ENCODE peak calls at places on chromosomes 16 and 17, in ten cellular contexts. A is glutamatergic neuron, N is progenitor cell of endocrine pancreas, U is testis, I is OCI-LY7, V is upper lobe of right lung, G is NB4, P is GM12864, Q is left ventricle myocardium inferior, K is K562. C is an unnamed sample.

GRCh38 chr17:6232768-6233130 is 162.6 kb downstream of the WSCD1 start:
- DNase-seq in U (no peak), Q (no peak), K (no peak), N (no peak), P (no peak), G (no peak), V (no peak), A (no peak), I (no peak), C (no peak)

GRCh38 chr17:49977463-49978389 is 8.7 kb downstream of the DLX4 start:
- DNase-seq in N (no peak), V (no peak), P (no peak), K (no peak), I (no peak), U (no peak), Q (no peak), G (no peak), A (no peak), C (no peak)

GRCh38 chr16:85936761-85937343 is 37.9 kb downstream of the IRF8 start:
- DNase-seq in G (no peak), A (no peak), N (no peak), U (no peak), I (no peak), P (no peak), K (no peak), Q (no peak), V (no peak), C (no peak)

GRCh38 chr16:86865866-86866675 is 287.7 kb downstream of the FOXL1 start:
- DNase-seq in Q (peak), U (no peak), N (no peak), V (peak), I (no peak), K (no peak), P (no peak), G (no peak), A (no peak), C (no peak)

GRCh38 chr16:424623-425081 is 797 bp upstream of the RAB11FIP3 start:
- DNase-seq in A (no peak), P (no peak), G (peak), I (no peak), K (peak), Q (peak), V (no peak), U (peak), N (no peak), C (no peak)

GRCh38 chr17:6456914-6457687 is 12.8 kb downstream of the PIMREG start:
- DNase-seq in K (peak), G (no peak), U (no peak), P (no peak), N (no peak), Q (peak), V (peak), A (no peak), I (no peak), C (no peak)

GRCh38 chr17:17167356-17167755 is 38.8 kb downstream of the PLD6 start:
- DNase-seq in N (no peak), V (no peak), A (no peak), P (no peak), Q (no peak), I (no peak), G (no peak), U (no peak), K (no peak), C (no peak)

GRCh38 chr17:15456972-15457722 is 10.3 kb downstream of the CDRT4 start:
- DNase-seq in G (no peak), P (no peak), I (no peak), N (no peak), U (peak), V (no peak), K (no peak), Q (peak), A (no peak), C (no peak)

GRCh38 chr16:29649560-29650494 is 13.2 kb upstream of the SPN start:
- DNase-seq in K (no peak), V (no peak), P (no peak), I (no peak), Q (no peak), A (no peak), N (no peak), U (no peak), G (peak), C (no peak)

GRCh38 chr16:54547052-54547451 is 260.5 kb upstream of the IRX3 start:
- DNase-seq in I (no peak), V (no peak), A (no peak), G (no peak), Q (no peak), U (no peak), P (no peak), K (no peak), N (no peak), C (no peak)

DNA sequence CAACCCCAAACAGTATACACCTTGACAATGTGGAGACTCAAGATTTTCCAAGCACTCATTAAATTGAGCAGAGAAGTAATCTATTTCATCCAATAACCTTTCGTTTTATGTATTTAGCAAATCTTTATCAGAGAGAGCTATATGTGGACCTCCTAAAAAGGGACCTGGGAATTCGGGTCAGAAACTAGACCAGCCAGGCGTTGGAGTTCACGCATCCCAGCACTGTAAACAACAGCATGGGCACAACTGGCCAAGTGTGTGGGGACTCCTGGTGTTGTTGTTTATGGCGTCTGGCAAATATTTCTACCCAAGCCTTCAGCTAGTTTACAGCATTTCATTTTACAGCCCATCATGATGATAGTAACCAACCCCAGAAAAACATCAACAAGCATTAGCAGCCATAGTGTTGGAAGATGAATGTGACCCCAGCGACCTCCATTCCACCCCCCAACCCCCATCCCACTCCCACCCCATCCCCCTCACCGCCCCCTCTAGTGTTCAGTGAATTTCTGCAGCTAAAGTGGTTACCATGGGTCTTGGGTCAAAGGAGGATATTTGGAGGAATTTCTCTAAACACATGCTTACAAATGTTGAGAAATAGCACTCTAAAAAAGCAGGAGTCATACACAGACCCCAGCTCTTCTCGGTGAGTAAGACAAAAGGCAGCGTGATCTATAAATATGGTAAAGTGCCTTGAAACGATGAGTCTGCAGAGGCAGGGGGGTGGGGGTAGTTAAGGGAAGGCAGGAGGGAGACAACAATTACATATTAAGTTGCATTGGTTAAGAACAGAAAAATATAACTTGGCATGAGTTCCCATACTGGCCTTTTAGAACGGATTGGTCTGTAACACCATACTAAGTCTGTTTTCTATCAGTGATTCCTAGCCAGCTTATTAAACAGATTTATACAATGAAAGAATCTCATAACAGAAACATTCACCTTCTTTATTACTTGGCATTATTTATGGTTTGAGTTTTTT is 91.4 kb upstream of the TBX2 start:
- DNase-seq in Q (no peak), K (no peak), V (no peak), A (no peak), G (no peak), I (no peak), N (no peak), P (no peak), U (no peak), C (no peak)
- TF ChIP-seq CTCF in Q (no peak), K (no peak), V (no peak), A (no peak), G (no peak), I (no peak), N (no peak), P (no peak), U (no peak), C (no peak)

GRCh38 chr16:6341993-6342392 is 990.7 kb upstream of the RBFOX1 start:
- DNase-seq in K (no peak), U (no peak), V (no peak), I (no peak), N (no peak), G (no peak), Q (no peak), A (no peak), P (no peak), C (no peak)

GRCh38 chr16:6343157-6343556 is 989.5 kb upstream of the RBFOX1 start:
- DNase-seq in A (no peak), G (no peak), V (no peak), I (no peak), K (no peak), P (no peak), U (no peak), N (no peak), Q (no peak), C (no peak)

GRCh38 chr16:6349725-6350124 is 982.9 kb upstream of the RBFOX1 start:
- DNase-seq in N (no peak), K (no peak), Q (no peak), A (no peak), G (no peak), V (no peak), I (no peak), U (no peak), P (no peak), C (no peak)

DNA sequence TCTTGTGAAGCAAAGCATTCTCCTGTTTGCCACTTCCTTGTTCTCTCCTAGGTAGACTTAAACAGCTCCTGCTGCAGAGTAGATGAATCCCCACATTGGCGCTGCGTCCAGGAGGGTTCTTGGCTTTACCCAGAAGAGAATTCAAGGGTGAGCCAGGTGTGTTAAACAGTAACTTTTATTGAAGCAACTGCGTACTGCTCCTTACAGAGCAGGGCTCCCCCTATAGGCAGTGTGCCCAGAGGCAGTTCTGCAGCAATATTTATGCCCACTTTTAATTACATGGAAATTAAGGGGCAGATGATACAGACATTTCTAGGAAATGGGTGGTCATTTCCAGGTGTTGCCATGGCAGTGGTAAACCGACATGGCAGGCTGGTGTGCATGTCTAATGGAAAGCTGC is 987.6 kb upstream of the RBFOX1 start:
- DNase-seq in P (no peak), G (no peak), K (peak), Q (no peak), I (no peak), V (no peak), U (no peak), A (no peak), N (no peak), C (no peak)
- TF ChIP-seq CTCF in P (no peak), G (peak), K (peak), Q (no peak), I (peak), V (no peak), U (no peak), A (no peak), N (no peak), C (peak)

DNA sequence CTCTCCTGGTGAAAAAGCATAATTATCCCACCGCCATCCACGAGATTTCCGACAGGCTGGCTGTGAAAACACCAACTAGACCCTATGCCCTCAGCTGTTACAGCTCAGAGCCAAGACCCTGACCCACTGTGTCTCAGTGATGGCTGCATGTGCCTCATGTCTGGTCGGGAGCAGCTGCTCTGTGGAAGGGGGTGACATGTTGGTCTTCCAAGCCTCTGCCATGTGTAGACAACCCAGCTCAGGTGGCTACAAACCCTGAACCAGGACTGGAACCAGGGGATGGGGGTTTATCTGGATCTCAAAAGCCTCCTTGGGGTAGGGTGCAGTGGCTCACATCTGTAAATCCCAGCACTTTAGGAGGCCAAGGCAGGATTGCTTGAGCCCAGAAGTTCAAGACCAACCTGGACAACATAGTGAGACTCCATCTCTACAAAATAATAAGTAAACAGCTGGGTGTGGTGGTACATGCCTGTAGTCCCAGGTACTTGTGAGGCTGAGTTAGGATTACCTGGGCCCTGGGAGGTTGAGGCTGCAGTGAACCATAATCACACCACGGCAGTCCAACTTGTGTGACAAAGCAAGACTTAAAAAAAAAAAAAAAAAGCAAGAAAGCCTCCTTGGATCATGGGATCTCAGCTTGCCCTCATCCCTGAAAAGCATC is 220.3 kb downstream of the CPPED1 start:
- DNase-seq in N (no peak), A (no peak), I (no peak), V (no peak), G (no peak), U (no peak), Q (no peak), P (no peak), K (no peak), C (no peak)
- TF ChIP-seq CTCF in N (no peak), A (no peak), I (no peak), V (no peak), G (no peak), U (no peak), Q (no peak), P (no peak), K (no peak), C (no peak)

GRCh38 chr16:72963921-72964320 is 84.0 kb downstream of the ZFHX3 start:
- DNase-seq in K (no peak), V (no peak), P (no peak), Q (no peak), N (no peak), U (no peak), I (no peak), G (no peak), A (no peak), C (no peak)
- TF ChIP-seq CTCF in K (no peak), V (no peak), P (no peak), Q (no peak), N (no peak), U (no peak), I (no peak), G (no peak), A (no peak), C (no peak)